ENCODE peak calls at places on chromosomes 16 and 17, in eight cellular contexts. J, A, Q, D, W, R, B and T are unnamed samples. For H3K9me3, the result is how much of the 10 kb centered on the place peaks cover.

GRCh38 chr16:61730997-61731396 is 305.2 kb downstream of the CDH8 start:
- DNase-seq in J (no peak), A (no peak), Q (no peak), D (no peak), W (no peak), R (no peak), B (no peak), T (no peak)

GRCh38 chr17:7133424-7133823 is 18.8 kb upstream of the ASGR2 start:
- DNase-seq in J (no peak), A (no peak), Q (no peak), D (peak), W (no peak), R (no peak), B (peak), T (no peak)

GRCh38 chr17:13114601-13115024 is 96.8 kb upstream of the ELAC2 start:
- DNase-seq in J (no peak), A (peak), Q (peak), D (peak), W (peak), R (peak), B (no peak), T (peak)

GRCh38 chr16:47054306-47054705 is 80.8 kb upstream of the DNAJA2 start:
- DNase-seq in J (no peak), A (no peak), Q (no peak), D (no peak), W (no peak), R (no peak), B (no peak), T (no peak)

GRCh38 chr16:11205065-11205699 is 50.8 kb downstream of the SOCS1 start:
- DNase-seq in J (no peak), A (no peak), Q (no peak), D (no peak), W (no peak), R (no peak), B (no peak), T (no peak)

GRCh38 chr16:60655514-60656153 is 1380.6 kb downstream of the CDH8 start:
- DNase-seq in J (no peak), A (no peak), Q (no peak), D (no peak), W (no peak), R (no peak), B (peak), T (no peak)

GRCh38 chr17:41178341-41178740 is 320 bp upstream of the KRTAP4-2 start:
- DNase-seq in J (no peak), A (no peak), Q (no peak), D (no peak), W (peak), R (no peak), B (no peak), T (no peak)

GRCh38 chr17:79970576-79971068 is 65.0 kb downstream of the TBC1D16 start:
- DNase-seq in J (peak), A (no peak), Q (peak), D (peak), W (peak), R (no peak), B (peak), T (peak)

GRCh38 chr17:45821147-45821546 is 23.5 kb upstream of the SPPL2C start:
- DNase-seq in J (no peak), A (no peak), Q (no peak), D (no peak), W (no peak), R (no peak), B (no peak), T (no peak)

GRCh38 chr17:47652570-47652969 is 2.9 kb downstream of the KPNB1 start:
- DNase-seq in J (no peak), A (no peak), Q (no peak), D (no peak), W (no peak), R (no peak), B (no peak), T (no peak)

GRCh38 chr16:86664518-86665318 is 86.4 kb downstream of the FOXL1 start:
- DNase-seq in J (peak), A (no peak), Q (peak), D (no peak), W (peak), R (peak), B (no peak), T (no peak)

GRCh38 chr16:86569843-86570447 is 3.3 kb downstream of the FOXC2 start:
- DNase-seq in J (peak), A (no peak), Q (no peak), D (no peak), W (no peak), R (no peak), B (no peak), T (no peak)

GRCh38 chr17:82149401-82150099 is 51.5 kb upstream of the FASN start:
- DNase-seq in J (no peak), A (no peak), Q (no peak), D (no peak), W (no peak), R (no peak), B (no peak), T (no peak)

GRCh38 chr16:86044881-86045600 is 146.1 kb downstream of the IRF8 start:
- DNase-seq in J (no peak), A (peak), Q (peak), D (no peak), W (no peak), R (no peak), B (peak), T (no peak)

GRCh38 chr16:88688013-88688778 is 1.9 kb upstream of the SNAI3 start:
- DNase-seq in J (no peak), A (peak), Q (peak), D (peak), W (no peak), R (no peak), B (no peak), T (no peak)

GRCh38 chr16:50281391-50282009 is 15.1 kb downstream of the ADCY7 start:
- DNase-seq in J (no peak), A (no peak), Q (no peak), D (no peak), W (no peak), R (no peak), B (no peak), T (no peak)

GRCh38 chr17:8436169-8436932 is 667 bp downstream of the NDEL1 start:
- DNase-seq in J (peak), A (peak), Q (peak), D (peak), W (peak), R (peak), B (peak), T (peak)

GRCh38 chr16:50547340-50547865 is 793 bp upstream of the NKD1 start:
- DNase-seq in J (peak), A (peak), Q (peak), D (peak), W (peak), R (peak), B (peak), T (peak)

GRCh38 chr17:66098040-66098439 is 93.9 kb downstream of the CEP112 start:
- DNase-seq in J (no peak), A (no peak), Q (no peak), D (no peak), W (peak), R (no peak), B (no peak), T (no peak)

GRCh38 chr17:32490101-32490482 is 3.3 kb downstream of the CDK5R1 start:
- DNase-seq in J (no peak), A (no peak), Q (no peak), D (no peak), W (no peak), R (no peak), B (no peak), T (peak)

GRCh38 chr16:50326835-50327465 is 41.8 kb downstream of the BRD7 start:
- DNase-seq in J (no peak), A (no peak), Q (no peak), D (peak), W (peak), R (no peak), B (peak), T (peak)

GRCh38 chr17:59954856-59955255 is 9.7 kb downstream of the RNFT1 start:
- DNase-seq in J (no peak), A (no peak), Q (no peak), D (no peak), W (no peak), R (no peak), B (no peak), T (no peak)
- TF ChIP-seq CTCF in J (no peak), A (no peak), Q (no peak), D (no peak), W (no peak), R (no peak), B (no peak), T (no peak)

DNA sequence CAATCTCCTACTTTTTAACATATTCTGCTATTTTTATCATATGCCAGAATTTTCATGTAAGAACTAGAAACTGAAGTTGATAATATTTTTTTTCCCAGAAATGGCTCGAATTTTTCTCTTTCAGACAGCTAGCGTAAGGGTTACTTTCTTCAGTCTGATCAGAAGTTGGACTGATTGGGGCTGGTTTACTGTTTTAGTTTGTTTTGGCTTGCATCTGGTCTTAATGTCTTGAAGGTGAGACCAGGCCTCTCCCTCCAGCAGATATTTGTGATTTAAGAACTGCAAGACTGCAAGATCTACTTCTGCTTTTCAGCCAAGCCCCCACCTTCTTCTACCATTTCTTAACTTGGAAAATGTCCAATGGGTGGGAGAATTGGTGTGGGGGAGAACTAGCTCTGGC is 266.4 kb downstream of the HAPSTR1 start:
- DNase-seq in J (no peak), A (no peak), Q (no peak), D (no peak), W (no peak), R (no peak), B (no peak), T (no peak)
- H3K9me3 ChIP-seq in J (under half), A (under half), Q (under half), D (under half), W (under half), R (under half), B (under half), T (under half)

GRCh38 chr17:16962804-16963203 is 9.1 kb downstream of the TNFRSF13B start:
- DNase-seq in J (no peak), A (no peak), Q (no peak), D (no peak), W (peak), R (peak), B (no peak), T (no peak)
- TF ChIP-seq CTCF in J (no peak), A (no peak), Q (no peak), D (no peak), W (peak), R (peak), B (peak), T (no peak)

GRCh38 chr16:68574479-68574878 is 35.4 kb downstream of the ZFP90 start:
- DNase-seq in J (no peak), A (no peak), Q (no peak), D (no peak), W (no peak), R (no peak), B (no peak), T (no peak)
- H3K9me3 ChIP-seq in J (under half), A (under half), Q (half or more), D (half or more), W (under half), R (half or more), B (under half), T (under half)

DNA sequence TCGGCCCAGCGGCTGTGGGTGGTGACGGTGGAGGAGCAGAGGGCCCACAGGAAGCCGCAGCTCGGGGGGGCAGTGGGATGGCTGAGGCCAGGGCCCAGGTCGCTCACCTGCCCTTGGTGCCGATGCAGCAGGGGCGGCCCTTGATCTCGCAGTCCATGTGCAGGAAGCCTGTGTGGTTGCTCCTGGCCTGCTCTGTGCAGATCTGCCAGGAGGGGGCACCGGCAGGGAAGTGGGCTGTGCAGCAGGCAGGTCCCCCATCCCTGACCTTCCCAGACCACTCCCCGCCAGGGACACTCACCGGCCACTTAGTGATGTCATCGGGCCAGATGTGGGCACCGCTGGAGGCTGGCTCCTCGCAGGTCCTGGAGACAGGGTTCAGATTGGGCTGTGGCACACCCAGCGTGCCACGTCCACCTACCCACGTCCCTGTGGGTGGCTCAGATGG is 6.2 kb downstream of the AANAT start:
- DNase-seq in J (no peak), A (no peak), Q (no peak), D (no peak), W (no peak), R (no peak), B (no peak), T (peak)
- TF ChIP-seq CTCF in J (no peak), A (no peak), Q (no peak), D (peak), W (peak), R (peak), B (peak), T (peak)

DNA sequence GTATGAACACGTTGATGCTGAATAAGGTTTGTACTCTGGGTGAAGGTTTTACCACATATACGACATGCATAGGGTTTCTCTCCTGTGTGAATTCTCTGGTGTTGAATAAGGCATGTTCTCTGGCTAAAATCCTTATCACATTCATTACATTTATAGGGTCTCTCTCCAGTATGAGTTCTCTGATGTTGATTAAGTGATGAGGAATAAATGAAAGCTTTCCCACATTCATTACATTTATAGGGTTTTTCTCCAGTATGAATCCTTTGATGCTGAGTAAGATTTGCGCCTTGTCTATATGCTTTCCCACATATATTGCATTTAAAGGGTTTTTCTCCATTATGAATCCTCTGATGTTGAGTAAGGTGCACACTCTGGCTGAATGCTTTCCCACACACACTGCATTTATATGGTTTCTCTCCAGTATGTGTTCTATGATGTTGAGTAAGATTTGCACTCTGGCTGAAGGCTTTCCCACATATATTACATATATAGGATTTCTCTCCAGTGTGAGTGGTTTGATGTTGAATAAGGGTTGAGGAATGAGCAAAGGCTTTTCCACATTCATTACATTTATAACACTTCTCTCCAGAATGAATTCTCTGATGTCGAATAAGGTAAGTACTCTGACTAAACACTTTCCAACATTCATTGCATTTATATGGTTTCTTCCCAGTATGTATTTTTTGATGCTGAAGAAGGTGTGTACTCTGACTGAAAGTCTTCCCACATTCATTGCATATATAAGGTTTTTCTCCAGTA is 16.9 kb downstream of the ZNF287 start:
- DNase-seq in J (no peak), A (no peak), Q (no peak), D (no peak), W (no peak), R (no peak), B (no peak), T (no peak)
- H3K9me3 ChIP-seq in J (under half), A (under half), Q (half or more), D (half or more), W (half or more), R (half or more), B (under half), T (under half)

GRCh38 chr17:38752930-38753506 is 477 bp downstream of the PSMB3 start:
- DNase-seq in J (no peak), A (no peak), Q (no peak), D (no peak), W (no peak), R (no peak), B (no peak), T (no peak)
- TF ChIP-seq CTCF in J (no peak), A (no peak), Q (no peak), D (no peak), W (no peak), R (no peak), B (no peak), T (no peak)

GRCh38 chr16:57289391-57290257 is 5.2 kb upstream of the PLLP start:
- DNase-seq in J (no peak), A (no peak), Q (no peak), D (no peak), W (no peak), R (no peak), B (peak), T (no peak)
- H3K9me3 ChIP-seq in J (under half), A (under half), Q (under half), D (under half), W (under half), R (under half), B (under half), T (under half)

DNA sequence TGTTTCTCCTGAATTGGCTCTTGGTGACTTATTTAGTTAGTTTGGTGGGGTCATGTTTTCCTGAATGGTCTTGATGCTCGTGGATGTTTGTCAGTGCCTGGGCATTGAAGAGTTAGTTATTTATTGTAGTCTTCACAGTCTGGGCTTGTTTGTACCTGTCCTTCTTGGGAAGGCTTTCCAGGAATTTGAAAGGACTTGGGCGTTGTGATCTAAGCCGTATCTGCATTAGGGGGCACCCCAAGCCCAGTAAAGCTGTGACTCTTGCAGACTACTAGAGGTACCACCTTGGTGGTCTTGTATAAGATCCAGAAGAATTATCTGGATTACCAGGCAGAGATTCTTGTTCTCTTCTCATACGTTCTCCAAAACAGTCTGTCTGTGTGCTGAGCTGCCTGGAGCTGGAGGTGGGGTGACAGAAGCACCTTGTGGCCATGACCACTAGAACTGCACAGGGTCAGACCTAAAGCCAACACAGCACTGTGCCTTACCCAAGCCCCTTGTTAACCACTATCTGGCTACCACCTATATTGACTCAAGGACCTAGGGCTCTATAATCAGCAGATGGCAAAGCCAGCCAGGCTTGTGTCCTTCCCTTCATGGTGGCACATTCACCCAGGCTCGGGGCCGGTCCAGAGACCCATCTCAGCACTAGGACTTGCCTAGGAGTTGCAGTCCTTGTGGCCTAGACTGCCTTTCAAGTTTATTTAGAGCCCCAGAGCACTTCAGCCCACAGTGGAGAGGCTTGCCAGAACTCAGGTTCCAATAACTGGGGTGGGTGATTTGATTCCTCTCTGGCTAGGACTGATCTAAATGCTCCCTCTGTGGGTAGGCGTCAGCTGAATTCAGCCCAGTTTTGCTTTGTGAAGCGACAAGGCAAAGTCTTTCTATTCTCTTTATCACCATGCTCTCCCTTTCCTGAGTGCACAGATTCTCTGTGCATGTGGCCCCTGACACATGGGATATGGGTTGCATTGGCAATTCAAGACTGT is 11.0 kb downstream of the RNF135 start:
- DNase-seq in J (no peak), A (no peak), Q (no peak), D (no peak), W (no peak), R (no peak), B (no peak), T (no peak)
- TF ChIP-seq CTCF in J (no peak), A (no peak), Q (no peak), D (no peak), W (no peak), R (no peak), B (no peak), T (no peak)